ENCODE peak calls at places on chromosome 5, in ten cellular contexts. J is right lobe of liver, L is brain microvascular endothelial cell, A is body of pancreas, N is fibroblast of mammary gland, Q is esophagus squamous epithelium, P is BJ, V is dorsolateral prefrontal cortex, O is AG04449, Z is PC-3. Y is an unnamed sample.

GRCh38 chr5:135013947-135014570 is 20.0 kb downstream of the PITX1 start:
- DNase-seq in O (no peak), V (no peak), N (peak; percentile 22), Z (peak; percentile 17), J (peak; percentile 62), L (no peak), Q (no peak), A (peak; percentile 78), P (no peak), Y (no peak)

GRCh38 chr5:67921004-67921601 is 294.5 kb upstream of the PIK3R1 start:
- DNase-seq in Z (no peak), A (no peak), P (no peak), N (no peak), O (no peak), V (no peak), L (peak; percentile 14), J (no peak), Q (no peak), Y (no peak)

GRCh38 chr5:137344723-137345322 is 154.3 kb downstream of the SPOCK1 start:
- DNase-seq in V (no peak), L (peak; percentile 73), N (peak; percentile 86), O (no peak), P (no peak), Q (no peak), J (no peak), Z (peak; percentile 76), A (peak; percentile 68), Y (no peak)

GRCh38 chr5:116576043-116576713 is 1.6 kb upstream of the SEMA6A start:
- DNase-seq in L (no peak), O (no peak), V (peak; percentile 51), P (no peak), J (peak; percentile 68), N (peak; percentile 50), Z (peak; percentile 52), A (peak; percentile 84), Q (no peak), Y (no peak)

GRCh38 chr5:96324708-96325107 is 108.3 kb downstream of the PCSK1 start:
- DNase-seq in Z (peak; percentile 97), Q (no peak), P (no peak), L (peak; percentile 91), N (peak; percentile 92), O (peak; percentile 70), J (no peak), A (no peak), V (no peak), Y (no peak)

GRCh38 chr5:172488221-172488620 is 33.9 kb upstream of the SH3PXD2B start:
- DNase-seq in L (no peak), A (no peak), Z (no peak), O (no peak), J (no peak), P (no peak), V (peak; percentile 17), Q (no peak), N (no peak), Y (no peak)

GRCh38 chr5:174185506-174185905 is 140.0 kb downstream of the NSG2 start:
- DNase-seq in N (no peak), L (no peak), O (no peak), J (no peak), V (no peak), P (no peak), A (no peak), Q (no peak), Z (no peak), Y (no peak)

GRCh38 chr5:133440467-133441115 is 171.8 kb downstream of the FSTL4 start:
- DNase-seq in O (no peak), Q (no peak), N (peak; percentile 47), L (no peak), J (no peak), Z (no peak), P (no peak), A (no peak), V (no peak), Y (no peak)

GRCh38 chr5:138955013-138955660 is 80.0 kb upstream of the LRRTM2 start:
- DNase-seq in Z (no peak), A (peak; percentile 52), P (no peak), L (no peak), O (no peak), J (no peak), Q (no peak), N (no peak), V (no peak), Y (no peak)

GRCh38 chr5:141560141-141560540 is 58.7 kb downstream of the DIAPH1 start:
- DNase-seq in J (no peak), V (no peak), Q (no peak), Z (peak; percentile 34), O (no peak), L (no peak), P (peak; percentile 8), A (peak; percentile 50), N (peak; percentile 19), Y (no peak)

GRCh38 chr5:90356612-90357011 is 52.9 kb downstream of the CETN3 start:
- DNase-seq in V (no peak), J (no peak), N (peak; percentile 2), P (no peak), O (no peak), Q (no peak), A (no peak), L (peak; percentile 5), Z (no peak), Y (no peak)

GRCh38 chr5:151469992-151470391 is 22.6 kb downstream of the SLC36A1 start:
- DNase-seq in J (no peak), P (no peak), N (no peak), Z (no peak), Q (no peak), V (no peak), O (no peak), A (no peak), L (no peak), Y (no peak)

GRCh38 chr5:33049845-33050244 is 338.7 kb downstream of the NPR3 start:
- DNase-seq in N (peak; percentile 89), O (peak; percentile 50), V (no peak), Z (peak; percentile 94), Q (no peak), L (peak; percentile 94), J (no peak), A (no peak), P (peak; percentile 56), Y (no peak)

DNA sequence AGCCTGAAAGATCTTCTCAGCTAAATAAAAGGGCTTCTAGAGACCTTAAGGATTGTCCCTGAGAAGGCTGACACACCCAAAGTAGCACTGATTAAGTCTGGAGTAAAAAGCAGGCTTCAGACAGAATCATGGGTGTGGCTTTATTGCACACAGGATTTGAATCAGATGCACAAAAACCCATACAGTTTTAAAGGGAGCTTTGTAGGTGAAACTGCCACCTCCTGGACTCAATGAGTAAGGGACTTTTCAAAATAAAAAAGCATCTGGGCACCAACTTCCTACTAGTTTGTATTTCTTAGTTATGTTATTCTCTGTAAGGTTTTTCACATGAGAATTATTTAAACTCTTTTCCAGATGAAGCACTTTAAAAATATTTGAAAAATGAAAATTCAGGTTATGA is 129.4 kb downstream of the EDIL3 start:
- DNase-seq in Z (peak; percentile 67), Q (no peak), A (no peak), O (no peak), J (no peak), P (no peak), V (no peak), L (no peak), N (peak; percentile 53), Y (no peak)
- TF ChIP-seq CTCF in Z (peak; percentile 63), Q (no peak), A (no peak), O (peak; percentile 26), J (peak; percentile 20), P (peak; percentile 29), V (no peak), L (peak; percentile 50), N (peak; percentile 39), Y (no peak)

DNA sequence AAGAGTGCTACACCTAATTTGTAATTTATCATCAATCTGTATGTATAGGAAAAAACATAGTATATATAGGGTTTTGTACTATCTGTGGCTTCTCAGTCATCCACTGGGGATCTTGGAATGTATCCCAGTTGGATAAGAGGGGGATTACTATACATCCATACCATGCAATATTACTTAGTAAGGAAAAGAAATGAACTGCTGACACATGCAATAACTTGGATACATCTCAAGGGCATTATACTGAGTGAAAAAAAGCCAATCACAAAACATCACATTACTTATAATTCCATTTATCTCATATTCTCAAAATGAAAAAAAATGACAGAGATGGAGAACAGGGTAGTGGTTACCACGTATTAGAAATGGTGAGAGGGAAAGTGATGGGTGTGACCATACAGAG is 108.3 kb upstream of the RGS7BP start:
- DNase-seq in A (no peak), P (no peak), L (no peak), O (no peak), Q (no peak), Z (no peak), N (no peak), V (no peak), J (no peak), Y (no peak)
- TF ChIP-seq CTCF in A (no peak), P (no peak), L (no peak), O (no peak), Q (no peak), Z (no peak), N (no peak), V (no peak), J (no peak), Y (no peak)

GRCh38 chr5:55856511-55857246 is 5.5 kb downstream of the IL31RA start:
- DNase-seq in Z (no peak), O (no peak), L (no peak), N (no peak), J (no peak), P (no peak), Q (no peak), A (no peak), V (no peak), Y (peak; percentile 48)
- TF ChIP-seq CTCF in Z (no peak), O (no peak), L (no peak), N (no peak), J (no peak), P (no peak), Q (no peak), A (no peak), V (no peak), Y (no peak)

DNA sequence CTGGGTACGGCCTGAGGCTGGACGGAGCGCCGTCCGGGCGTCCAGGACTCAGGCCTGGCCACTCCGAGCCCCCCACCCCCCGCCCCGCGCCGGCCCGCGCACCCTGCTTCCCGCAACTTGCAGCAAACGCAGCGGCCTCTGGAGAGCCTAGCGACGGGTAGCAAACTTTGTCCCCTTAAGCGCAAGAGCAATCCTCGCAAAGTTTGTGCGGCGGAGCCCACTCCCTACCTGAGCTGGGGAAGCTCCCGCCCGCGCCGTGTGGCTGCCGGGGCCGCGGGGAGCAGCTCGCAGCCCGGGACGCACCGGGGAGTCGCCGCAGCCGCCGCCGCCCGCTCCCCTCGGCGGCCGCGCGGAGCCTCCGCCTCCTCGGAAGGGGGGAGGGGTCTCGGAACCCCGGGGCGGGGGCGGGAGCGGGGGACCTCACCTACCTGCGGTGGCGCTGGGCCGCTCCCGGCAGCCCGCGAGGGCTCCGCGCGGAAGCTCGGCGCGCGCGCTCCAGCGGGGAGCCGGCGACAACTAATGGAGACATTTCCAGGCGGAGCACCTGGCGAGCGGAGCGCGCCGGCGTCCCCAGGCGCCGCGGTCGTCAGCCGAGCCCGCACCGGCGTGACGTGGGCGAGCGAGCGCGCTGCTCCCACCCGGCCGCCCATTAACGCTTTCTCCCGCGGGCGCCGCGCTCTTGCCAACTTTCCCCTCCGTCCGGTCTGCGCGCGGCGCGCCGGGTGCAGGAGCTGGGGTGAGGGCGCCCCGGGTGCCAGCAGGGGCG is 4.1 kb upstream of the IRX4 start:
- DNase-seq in V (no peak), Z (no peak), Q (no peak), A (no peak), O (no peak), L (no peak), J (no peak), N (no peak), P (no peak), Y (no peak)
- TF ChIP-seq CTCF in V (no peak), Z (no peak), Q (no peak), A (no peak), O (no peak), L (no peak), J (no peak), N (no peak), P (no peak), Y (no peak)

Y was measured in CD14-positive monocyte.